ENCODE peak calls at places on chromosomes 16 and 17, in seven cellular contexts. B, M, C, V, A, Z and I are unnamed samples.

GRCh38 chr17:4642286-4642685 is 808 bp upstream of the ALOX15 start:
- DNase-seq in V (no peak), A (no peak), C (no peak), B (no peak), M (no peak), Z (no peak), I (no peak)

GRCh38 chr17:57478433-57478832 is 222.1 kb downstream of the MSI2 start:
- DNase-seq in Z (no peak), B (no peak), C (no peak), M (no peak), A (peak; percentile 29), V (no peak), I (peak; percentile 70)

GRCh38 chr17:43769859-43770258 is 8.9 kb downstream of the DUSP3 start:
- DNase-seq in M (no peak), A (no peak), Z (no peak), V (no peak), B (no peak), C (no peak), I (no peak)

GRCh38 chr16:82344157-82344556 is 174.1 kb upstream of the MPHOSPH6 start:
- DNase-seq in B (no peak), Z (no peak), M (peak; percentile 22), C (no peak), V (no peak), A (no peak), I (no peak)

GRCh38 chr16:12750554-12750918 is 53.2 kb downstream of the CPPED1 start:
- DNase-seq in Z (no peak), C (no peak), M (no peak), V (no peak), A (no peak), B (no peak), I (no peak)

GRCh38 chr16:72666267-72666666 is 381.7 kb downstream of the ZFHX3 start:
- DNase-seq in Z (no peak), B (no peak), V (no peak), M (peak; percentile 55), C (no peak), A (no peak), I (no peak)

GRCh38 chr16:1614226-1615102 is 2.3 kb downstream of the CRAMP1 start:
- DNase-seq in V (peak; percentile 61), C (no peak), Z (no peak), M (peak; percentile 54), A (peak; percentile 50), B (no peak), I (peak; percentile 46)

GRCh38 chr17:14304222-14304844 is 3.5 kb downstream of the HS3ST3B1 start:
- DNase-seq in B (no peak), V (no peak), M (no peak), C (no peak), A (no peak), Z (peak; percentile 39), I (no peak)

GRCh38 chr17:49624896-49625295 is 49.2 kb downstream of the NXPH3 start:
- DNase-seq in B (no peak), M (no peak), A (no peak), V (no peak), C (no peak), Z (no peak), I (no peak)

GRCh38 chr16:84823484-84823883 is 3.7 kb downstream of the CRISPLD2 start:
- DNase-seq in Z (no peak), B (no peak), M (peak; percentile 40), C (peak; percentile 87), V (no peak), A (no peak), I (peak; percentile 18)

GRCh38 chr16:5257462-5257861 is 159.9 kb upstream of the EEF2KMT start:
- DNase-seq in V (no peak), C (no peak), B (no peak), Z (no peak), A (no peak), M (no peak), I (no peak)

GRCh38 chr16:83458612-83459011 is 349.2 kb upstream of the HSBP1 start:
- DNase-seq in V (no peak), M (peak; percentile 6), C (no peak), Z (no peak), A (no peak), B (peak; percentile 16), I (no peak)

GRCh38 chr17:76560877-76561221 is 21.0 kb downstream of the PRCD start:
- DNase-seq in M (no peak), B (no peak), Z (no peak), V (no peak), A (no peak), C (no peak), I (no peak)

GRCh38 chr17:74527081-74527480 is 4.2 kb downstream of the CD300LB start:
- DNase-seq in M (no peak), C (no peak), A (no peak), V (no peak), B (no peak), Z (no peak), I (no peak)

GRCh38 chr17:31564883-31565297 is 173.4 kb downstream of the RAB11FIP4 start:
- DNase-seq in A (no peak), M (peak; percentile 80), B (no peak), V (no peak), Z (no peak), C (no peak), I (no peak)

GRCh38 chr16:81703177-81704155 is 75.6 kb upstream of the PLCG2 start:
- DNase-seq in A (no peak), B (no peak), M (peak; percentile 67), C (no peak), Z (no peak), V (peak; percentile 73), I (no peak)

GRCh38 chr16:23146877-23147601 is 2.2 kb downstream of the USP31 start:
- DNase-seq in C (no peak), M (no peak), V (no peak), B (no peak), A (no peak), Z (peak; percentile 86), I (no peak)

GRCh38 chr17:2466936-2467335 is 44.8 kb downstream of the METTL16 start:
- DNase-seq in Z (no peak), A (no peak), M (no peak), C (no peak), V (no peak), B (no peak), I (no peak)

GRCh38 chr17:79842136-79842655 is 3.0 kb upstream of the CBX4 start:
- DNase-seq in Z (no peak), M (no peak), A (no peak), V (peak; percentile 57), B (no peak), C (no peak), I (no peak)

GRCh38 chr17:79842656-79843474 is 3.6 kb upstream of the CBX4 start:
- DNase-seq in A (no peak), M (peak; percentile 64), V (no peak), C (no peak), B (no peak), Z (no peak), I (no peak)

GRCh38 chr17:79840989-79841286 is 1.7 kb upstream of the CBX4 start:
- DNase-seq in V (no peak), M (peak; percentile 39), B (no peak), Z (no peak), A (no peak), C (no peak), I (no peak)

GRCh38 chr17:79840204-79840988 is 1.2 kb upstream of the CBX4 start:
- DNase-seq in M (peak; percentile 56), B (no peak), Z (peak; percentile 96), V (peak; percentile 71), A (no peak), C (peak; percentile 92), I (peak; percentile 61)

DNA sequence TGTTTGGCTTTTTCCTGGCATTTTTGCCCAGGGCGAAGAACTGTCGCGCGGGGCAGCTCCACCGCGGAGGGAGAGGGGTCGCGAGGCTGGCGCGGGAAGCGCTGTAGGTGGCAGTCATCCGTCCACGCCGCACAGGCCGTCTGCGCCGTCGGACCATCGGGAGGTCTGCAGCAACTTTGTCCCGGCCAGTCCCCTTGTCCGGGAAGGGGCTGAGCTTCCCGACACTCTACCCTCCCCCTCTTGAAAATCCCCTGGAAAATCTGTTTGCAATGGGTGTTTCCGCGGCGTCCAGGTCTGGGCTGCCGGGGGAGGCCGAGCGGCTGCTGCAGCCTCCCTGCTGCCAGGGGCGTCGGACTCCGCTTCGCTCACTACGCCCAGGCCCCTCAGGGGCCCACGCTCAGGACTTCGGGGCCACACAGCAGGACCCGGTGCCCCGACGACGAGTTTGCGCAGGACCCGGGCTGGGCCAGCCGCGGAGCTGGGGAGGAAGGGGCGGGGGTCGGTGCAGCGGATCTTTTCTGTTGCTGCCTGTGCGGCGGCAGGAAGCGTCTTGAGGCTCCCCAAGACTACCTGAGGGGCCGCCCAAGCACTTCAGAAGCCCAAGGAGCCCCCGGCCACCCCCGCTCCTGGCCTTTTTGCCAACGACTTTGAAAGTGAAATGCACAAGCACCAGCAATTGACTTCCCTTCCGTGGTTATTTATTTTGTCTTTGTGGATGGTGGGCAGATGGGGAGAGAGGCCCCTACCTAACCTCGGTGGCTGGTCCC is 2.3 kb upstream of the CBX4 start:
- DNase-seq in A (no peak), B (no peak), V (peak; percentile 50), M (peak; percentile 19), Z (no peak), C (no peak), I (peak; percentile 21)
- H3K4me3 ChIP-seq in A (no peak overlapping the region), B (no peak overlapping the region), V (no peak overlapping the region), M (no peak overlapping the region), Z (no peak overlapping the region), C (no peak overlapping the region), I (no peak overlapping the region)

GRCh38 chr17:40340880-40341807 is 23.4 kb downstream of the GJD3 start:
- DNase-seq in M (no peak), C (peak; percentile 97), A (peak; percentile 85), B (no peak), V (peak; percentile 92), Z (peak; percentile 98), I (peak; percentile 92)
- TF ChIP-seq POLR2A in M (no peak), C (peak; percentile 55), A (no peak), B (no peak), V (peak; percentile 48), Z (no peak), I (peak; percentile 81)

DNA sequence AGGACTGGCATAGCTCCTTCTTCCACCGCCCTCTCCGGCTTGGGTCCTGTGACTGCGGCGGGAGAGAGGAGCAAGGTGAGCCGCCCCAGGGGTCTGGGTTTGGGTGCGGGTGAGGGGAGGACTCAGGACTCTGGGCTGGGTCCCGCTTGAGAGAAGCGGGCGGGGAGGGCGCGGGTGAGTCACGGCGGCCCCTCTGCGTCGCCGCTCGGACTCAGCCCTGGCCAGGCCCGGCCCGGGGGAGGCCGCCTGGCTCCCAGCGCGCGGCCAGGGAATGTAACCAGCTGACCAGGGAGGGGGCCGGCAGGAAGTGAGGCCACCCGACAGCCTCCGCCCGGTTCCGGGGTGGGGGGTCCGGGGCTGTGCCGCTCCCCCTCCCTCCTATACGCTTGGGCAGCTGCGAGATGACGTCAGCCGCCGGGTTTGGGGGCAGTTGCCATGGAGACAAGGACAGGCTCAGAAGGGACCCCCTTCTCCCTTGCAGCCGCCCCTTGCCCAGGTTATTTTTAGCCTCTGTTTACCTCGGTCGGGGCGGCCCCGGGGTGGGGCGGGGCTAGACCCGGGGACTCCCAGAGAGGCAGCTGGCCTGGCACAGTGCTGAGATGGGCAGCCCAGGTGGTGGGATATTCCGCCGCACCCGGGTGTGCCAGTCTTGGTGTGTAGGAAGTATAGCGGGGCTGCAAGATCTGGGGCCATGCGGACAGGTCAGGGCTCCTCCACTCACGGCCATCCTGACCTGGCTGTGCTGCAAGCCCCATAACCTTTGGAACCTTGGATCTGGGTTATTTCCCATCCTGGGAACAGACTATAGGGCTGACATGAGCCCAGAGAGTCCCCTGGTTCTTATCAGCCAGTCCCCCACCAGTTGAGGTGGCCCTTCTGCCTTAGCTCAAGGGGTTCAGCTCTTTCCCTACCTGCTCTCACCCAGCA is 1.6 kb downstream of the RIPOR1 start:
- DNase-seq in M (peak; percentile 48), Z (peak; percentile 95), C (peak; percentile 92), B (no peak), A (peak; percentile 47), V (no peak), I (peak; percentile 89)
- H3K4me3 ChIP-seq in M (peak overlapping the region; percentile 59), Z (peak overlapping the region; percentile 89), C (peak overlapping the region; percentile 71), B (peak overlapping the region; percentile 90), A (peak overlapping the region; percentile 61), V (peak overlapping the region; percentile 78), I (peak overlapping the region; percentile 85)

GRCh38 chr17:1170739-1171138 is 9.0 kb downstream of the ABR start:
- DNase-seq in M (no peak), C (no peak), V (no peak), B (no peak), Z (no peak), A (no peak), I (no peak)
- TF ChIP-seq POLR2A in M (no peak), C (no peak), V (no peak), B (no peak), Z (no peak), A (no peak), I (no peak)